ENCODE peak calls at places on chromosome 2, in seven cellular contexts. P is adrenal gland, L is neuronal stem cell, A is uterus, X is HAP-1, F is endothelial cell of umbilical vein, U is prostate gland. K is an unnamed sample. For H3K4me1, the result is how much of the 10 kb centered on the place peaks cover.

GRCh38 chr2:30823452-30823851 is 16.2 kb upstream of the CAPN13 start:
- DNase-seq in F (no peak), L (no peak), A (no peak), X (no peak), P (no peak), U (no peak), K (no peak)

GRCh38 chr2:201854221-201854801 is 48.0 kb downstream of the CDK15 start:
- DNase-seq in F (no peak), X (no peak), U (no peak), P (no peak), A (no peak), L (no peak), K (no peak)

GRCh38 chr2:136905779-136906178 is 140.4 kb downstream of the THSD7B start:
- DNase-seq in L (no peak), P (no peak), F (no peak), U (no peak), A (no peak), X (no peak), K (no peak)

GRCh38 chr2:70946832-70947442 is 11.2 kb downstream of the ATP6V1B1 start:
- DNase-seq in A (peak), P (peak), X (peak), L (peak), F (peak), U (no peak), K (peak)

GRCh38 chr2:182018218-182018617 is 32.6 kb downstream of the PPP1R1C start:
- DNase-seq in F (peak), X (no peak), L (no peak), U (no peak), P (no peak), A (no peak), K (no peak)

GRCh38 chr2:64975232-64975791 is 13.9 kb upstream of the SLC1A4 start:
- DNase-seq in F (peak), L (no peak), U (no peak), A (no peak), P (peak), X (no peak), K (no peak)

GRCh38 chr2:152613235-152613634 is 104.0 kb downstream of the PRPF40A start:
- DNase-seq in F (peak), U (no peak), X (no peak), P (no peak), L (no peak), A (no peak), K (no peak)

GRCh38 chr2:38268691-38269309 is 108.3 kb downstream of the ATL2 start:
- DNase-seq in F (no peak), P (no peak), X (no peak), L (no peak), U (no peak), A (no peak), K (no peak)

GRCh38 chr2:206086683-206087350 is 843 bp upstream of the INO80D start:
- DNase-seq in A (no peak), L (no peak), F (peak), X (no peak), P (no peak), U (no peak), K (no peak)

GRCh38 chr2:120879401-120880295 is 144.0 kb downstream of the GLI2 start:
- DNase-seq in F (no peak), L (no peak), A (peak), X (no peak), U (peak), P (no peak), K (no peak)

GRCh38 chr2:168084267-168084781 is 163.1 kb downstream of the STK39 start:
- DNase-seq in L (no peak), X (no peak), F (no peak), P (no peak), U (no peak), A (no peak), K (no peak)

GRCh38 chr2:64634338-64635267 is 19.1 kb downstream of the SERTAD2 start:
- DNase-seq in A (peak), L (no peak), P (no peak), F (no peak), X (no peak), U (no peak), K (no peak)

GRCh38 chr2:239589270-239589825 is 188.5 kb upstream of the HDAC4 start:
- DNase-seq in X (no peak), A (no peak), L (no peak), U (no peak), F (no peak), P (no peak), K (no peak)

GRCh38 chr2:120398051-120398960 is 52.4 kb downstream of the INHBB start:
- DNase-seq in P (no peak), X (peak), F (no peak), A (no peak), U (no peak), L (no peak), K (no peak)

GRCh38 chr2:218002792-218003191 is at the start of gene TNS1:
- DNase-seq in U (no peak), X (no peak), A (peak), P (peak), F (no peak), L (no peak), K (no peak)

GRCh38 chr2:108579631-108580030 is 45.4 kb downstream of the LIMS1 start:
- DNase-seq in X (no peak), P (no peak), U (no peak), A (no peak), L (no peak), F (peak), K (no peak)

GRCh38 chr2:19137433-19137832 is 221.0 kb downstream of the OSR1 start:
- DNase-seq in U (no peak), F (no peak), A (no peak), L (no peak), P (no peak), X (no peak), K (no peak)

GRCh38 chr2:32941944-32942690 is 4.6 kb upstream of the LTBP1 start:
- DNase-seq in A (no peak), L (no peak), U (no peak), P (no peak), F (no peak), X (no peak), K (no peak)

GRCh38 chr2:167816897-167817296 is 430.5 kb downstream of the STK39 start:
- DNase-seq in A (no peak), L (no peak), U (no peak), P (no peak), F (no peak), X (no peak), K (no peak)

GRCh38 chr2:113156278-113157107 is 17.3 kb upstream of the PSD4 start:
- DNase-seq in A (no peak), F (no peak), P (no peak), L (no peak), U (no peak), X (no peak), K (no peak)

GRCh38 chr2:187580462-187581124 is 26.4 kb upstream of the TFPI start:
- DNase-seq in F (peak), A (no peak), X (no peak), P (no peak), U (no peak), L (no peak), K (no peak)

GRCh38 chr2:143110759-143111428 is 18.3 kb upstream of the ARHGAP15 start:
- DNase-seq in F (peak), A (peak), U (peak), P (peak), X (peak), L (peak), K (peak)

GRCh38 chr2:172484253-172484652 is 56.9 kb downstream of the ITGA6 start:
- DNase-seq in X (no peak), F (peak), A (no peak), U (no peak), L (no peak), P (no peak), K (no peak)

GRCh38 chr2:230794472-230794871 is 70.3 kb upstream of the ITM2C start:
- DNase-seq in F (no peak), U (no peak), A (no peak), L (no peak), X (no peak), P (no peak), K (no peak)

GRCh38 chr2:138610201-138610945 is 108.8 kb downstream of the SPOPL start:
- DNase-seq in P (no peak), A (no peak), X (no peak), L (no peak), F (no peak), U (no peak), K (no peak)

GRCh38 chr2:142980246-142981068 is 103.0 kb downstream of the KYNU start:
- DNase-seq in U (no peak), F (peak), L (no peak), X (no peak), P (no peak), A (no peak), K (no peak)

GRCh38 chr2:183195998-183196409 is 71.8 kb downstream of the NUP35 start:
- DNase-seq in U (no peak), L (no peak), P (no peak), A (no peak), X (no peak), F (no peak), K (no peak)

GRCh38 chr2:215619022-215619958 is 183.4 kb upstream of the FN1 start:
- DNase-seq in A (no peak), P (no peak), U (no peak), L (peak), F (peak), X (peak), K (no peak)

GRCh38 chr2:31205186-31205585 is 12.1 kb downstream of the CAPN14 start:
- DNase-seq in A (no peak), F (no peak), X (no peak), L (no peak), U (no peak), P (no peak), K (no peak)

GRCh38 chr2:170341684-170342631 is 164.0 kb downstream of the MYO3B start:
- DNase-seq in U (no peak), F (no peak), A (no peak), P (no peak), X (no peak), L (no peak), K (no peak)

GRCh38 chr2:231923951-231924888 is 2.0 kb downstream of the NPPC start:
- DNase-seq in X (no peak), U (no peak), P (no peak), L (no peak), F (no peak), A (no peak), K (no peak)

GRCh38 chr2:151051584-151052220 is 210.0 kb downstream of the RBM43 start:
- DNase-seq in L (peak), U (peak), X (peak), A (peak), P (peak), F (peak), K (peak)

GRCh38 chr2:143205106-143205764 is 76.0 kb downstream of the ARHGAP15 start:
- DNase-seq in U (no peak), F (peak), A (no peak), P (no peak), L (no peak), X (no peak), K (peak)

GRCh38 chr2:120402508-120402907 is 56.6 kb downstream of the INHBB start:
- DNase-seq in P (no peak), A (no peak), F (no peak), L (no peak), U (no peak), X (no peak), K (no peak)

GRCh38 chr2:104444392-104444791 is 409.5 kb upstream of the POU3F3 start:
- DNase-seq in F (no peak), U (no peak), L (no peak), X (no peak), A (no peak), P (no peak), K (no peak)

GRCh38 chr2:118013221-118013723 is 598 bp downstream of the CCDC93 start:
- DNase-seq in X (peak), F (peak), L (peak), P (peak), U (peak), A (peak), K (no peak)

DNA sequence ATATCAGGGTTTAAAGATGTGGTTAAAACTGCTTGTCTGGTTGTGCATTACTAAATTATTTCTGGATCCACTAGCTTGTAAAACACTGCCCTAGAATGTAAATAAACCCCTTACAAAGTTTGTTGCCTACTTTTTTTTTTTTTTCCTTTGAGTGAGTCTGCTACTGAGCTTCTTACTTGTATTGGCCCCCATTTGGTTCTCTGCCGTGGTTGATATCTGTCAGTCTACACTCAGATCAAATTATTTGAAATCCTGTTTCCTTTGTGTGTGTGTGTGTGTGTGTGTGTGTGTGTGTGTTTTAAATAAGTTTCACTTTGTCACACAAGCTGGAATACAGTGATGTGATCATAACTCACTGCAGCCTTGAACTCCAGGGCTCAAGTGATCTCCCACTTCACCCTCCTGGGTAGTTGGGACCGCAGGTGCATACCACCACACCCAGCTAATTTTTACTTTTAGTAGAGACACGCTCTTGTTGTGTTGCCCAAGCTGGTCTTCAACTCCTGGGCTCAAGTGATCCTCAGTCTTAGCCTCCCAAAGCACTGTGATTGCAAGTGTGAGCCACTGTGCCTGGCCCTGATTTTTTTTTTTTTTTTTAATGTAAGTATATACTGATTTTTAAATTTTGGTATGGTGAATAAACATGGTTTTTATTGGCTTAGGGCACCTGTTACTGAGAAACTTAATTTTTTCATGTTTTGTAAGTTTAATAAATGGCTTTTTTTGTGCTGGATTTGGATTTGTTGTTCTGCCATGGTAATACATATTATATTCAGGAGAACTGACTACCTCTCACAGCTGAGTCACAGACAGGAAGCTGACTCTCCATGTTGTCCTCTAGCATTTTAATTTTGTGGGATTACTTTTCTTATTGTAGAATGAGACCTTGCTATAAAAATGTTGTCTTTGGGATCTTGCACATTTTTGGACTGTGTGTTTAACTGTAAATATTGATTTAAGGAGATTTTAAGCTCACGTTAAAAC is 48.5 kb downstream of the MAP4K4 start:
- DNase-seq in P (no peak), F (peak), U (no peak), A (no peak), X (no peak), L (no peak), K (no peak)
- H3K4me1 ChIP-seq in P (under half), F (under half), U (under half), A (under half), X (under half), L (under half), K (under half)

GRCh38 chr2:26816893-26817292 is 31.0 kb downstream of the CENPA start:
- DNase-seq in L (no peak), F (no peak), P (no peak), A (no peak), U (no peak), X (no peak), K (no peak)

GRCh38 chr2:26820932-26821331 is 27.0 kb upstream of the DPYSL5 start:
- DNase-seq in F (no peak), X (no peak), U (no peak), L (no peak), A (no peak), P (no peak), K (no peak)

GRCh38 chr2:26818255-26818654 is 29.7 kb upstream of the DPYSL5 start:
- DNase-seq in A (no peak), F (no peak), P (no peak), U (no peak), X (no peak), L (no peak), K (no peak)

GRCh38 chr2:26818972-26819371 is 29.0 kb upstream of the DPYSL5 start:
- DNase-seq in A (no peak), P (no peak), L (no peak), U (no peak), F (no peak), X (no peak), K (no peak)
- H3K4me3 ChIP-seq in A (no peak), P (no peak), L (no peak), U (no peak), F (no peak), X (no peak), K (no peak)

GRCh38 chr2:99481527-99481926 is 8.3 kb downstream of the REV1 start:
- DNase-seq in L (no peak), A (no peak), X (no peak), U (no peak), F (no peak), P (no peak), K (no peak)
- H3K4me1 ChIP-seq in L (under half), A (under half), X (under half), U (under half), F (under half), P (half or more), K (under half)

DNA sequence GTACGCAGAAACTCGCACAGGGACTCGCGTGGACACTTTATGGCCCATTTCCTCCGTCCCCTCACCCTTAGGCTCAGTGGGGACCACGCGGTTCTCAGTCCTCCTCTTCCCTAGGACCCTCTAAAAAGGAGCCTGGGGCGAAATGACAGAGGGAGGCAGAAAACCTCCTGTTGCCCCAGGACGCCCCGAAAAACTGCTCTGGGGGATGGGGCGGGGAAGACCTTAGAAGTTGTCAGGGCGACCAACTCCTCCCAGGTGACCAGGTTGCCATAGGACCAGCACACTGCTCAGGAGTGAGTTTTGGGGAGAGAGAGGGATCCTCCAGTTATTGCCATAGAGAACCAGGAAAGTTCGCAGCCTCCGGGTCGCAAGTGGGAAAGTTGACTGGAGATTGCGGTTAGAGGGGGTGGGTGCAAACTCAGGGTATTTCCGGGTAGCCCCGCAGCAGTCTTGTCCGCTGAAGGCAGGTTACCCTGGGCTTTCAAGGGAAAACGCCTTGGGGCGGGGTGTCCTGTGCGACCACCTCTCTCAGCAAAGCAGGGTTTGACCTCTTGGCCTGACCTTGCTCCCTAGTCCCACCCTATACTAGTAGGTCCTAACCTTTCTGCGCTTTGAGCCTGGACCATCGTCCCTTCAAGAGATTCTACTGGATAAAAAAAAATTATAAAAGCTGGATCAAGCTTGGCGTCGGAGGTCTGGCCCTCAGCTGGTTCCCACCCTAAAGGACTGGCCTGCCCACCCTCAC is 7.8 kb upstream of the PAX3 start:
- DNase-seq in A (no peak), L (no peak), U (no peak), X (no peak), F (no peak), P (no peak), K (no peak)
- H3K4me3 ChIP-seq in A (no peak), L (no peak), U (peak), X (no peak), F (peak), P (peak), K (peak)

GRCh38 chr2:233410191-233410760 is 56.0 kb downstream of the DGKD start:
- DNase-seq in A (no peak), F (peak), P (no peak), L (no peak), X (no peak), U (no peak), K (no peak)
- H3K4me1 ChIP-seq in A (under half), F (under half), P (under half), L (under half), X (under half), U (under half), K (half or more)

GRCh38 chr2:208594642-208595385 is 188.2 kb downstream of the PTH2R start:
- DNase-seq in A (no peak), X (no peak), F (no peak), L (no peak), P (no peak), U (no peak), K (no peak)
- H3K4me3 ChIP-seq in A (no peak), X (no peak), F (no peak), L (no peak), P (no peak), U (no peak), K (no peak)